ENCODE peak calls at places on chromosomes 16 and 17, in six cellular contexts. One of them, this sample, is unnamed.

GRCh38 chr16:11259288-11259621 is 3.3 kb upstream of the SOCS1 start:
- DNase-seq in nephron progenitor cell: no peak
- DNase-seq in stomach: no peak
- DNase-seq in heart left ventricle: no peak
- DNase-seq in A549: no peak
- DNase-seq in endothelial cell of umbilical vein: no peak
- DNase-seq in this sample: no peak

GRCh38 chr16:23448392-23448791 is 4.6 kb downstream of the COG7 start:
- DNase-seq in nephron progenitor cell: no peak
- DNase-seq in stomach: no peak
- DNase-seq in heart left ventricle: no peak
- DNase-seq in A549: no peak
- DNase-seq in endothelial cell of umbilical vein: no peak
- DNase-seq in this sample: no peak

GRCh38 chr17:76262732-76263344 is 2.3 kb upstream of the UBALD2 start:
- DNase-seq in nephron progenitor cell: no peak
- DNase-seq in stomach: peak
- DNase-seq in heart left ventricle: no peak
- DNase-seq in A549: no peak
- DNase-seq in endothelial cell of umbilical vein: peak
- DNase-seq in this sample: no peak

GRCh38 chr17:16912021-16912962 is 59.6 kb downstream of the TNFRSF13B start:
- DNase-seq in nephron progenitor cell: no peak
- DNase-seq in stomach: peak
- DNase-seq in heart left ventricle: no peak
- DNase-seq in A549: no peak
- DNase-seq in endothelial cell of umbilical vein: no peak
- DNase-seq in this sample: peak

GRCh38 chr16:53913920-53914319 is 210.0 kb downstream of the FTO start:
- DNase-seq in nephron progenitor cell: no peak
- DNase-seq in stomach: no peak
- DNase-seq in heart left ventricle: no peak
- DNase-seq in A549: no peak
- DNase-seq in endothelial cell of umbilical vein: no peak
- DNase-seq in this sample: no peak

GRCh38 chr17:8151641-8152111 is 528 bp downstream of the PER1 start:
- DNase-seq in nephron progenitor cell: peak
- DNase-seq in stomach: peak
- DNase-seq in heart left ventricle: peak
- DNase-seq in A549: no peak
- DNase-seq in endothelial cell of umbilical vein: peak
- DNase-seq in this sample: no peak

GRCh38 chr17:32498362-32498761 is 11.6 kb downstream of the CDK5R1 start:
- DNase-seq in nephron progenitor cell: peak
- DNase-seq in stomach: no peak
- DNase-seq in heart left ventricle: no peak
- DNase-seq in A549: no peak
- DNase-seq in endothelial cell of umbilical vein: no peak
- DNase-seq in this sample: no peak

GRCh38 chr16:81729451-81729850 is 49.6 kb upstream of the PLCG2 start:
- DNase-seq in nephron progenitor cell: peak
- DNase-seq in stomach: no peak
- DNase-seq in heart left ventricle: no peak
- DNase-seq in A549: no peak
- DNase-seq in endothelial cell of umbilical vein: no peak
- DNase-seq in this sample: no peak

GRCh38 chr17:32486701-32487459 is at the start of gene CDK5R1:
- DNase-seq in nephron progenitor cell: peak
- DNase-seq in stomach: peak
- DNase-seq in heart left ventricle: peak
- DNase-seq in A549: peak
- DNase-seq in endothelial cell of umbilical vein: peak
- DNase-seq in this sample: peak

GRCh38 chr16:56851671-56852400 is 13.2 kb upstream of the SLC12A3 start:
- DNase-seq in nephron progenitor cell: no peak
- DNase-seq in stomach: no peak
- DNase-seq in heart left ventricle: peak
- DNase-seq in A549: no peak
- DNase-seq in endothelial cell of umbilical vein: peak
- DNase-seq in this sample: no peak

GRCh38 chr16:51497541-51498211 is 346.6 kb upstream of the SALL1 start:
- DNase-seq in nephron progenitor cell: no peak
- DNase-seq in stomach: no peak
- DNase-seq in heart left ventricle: no peak
- DNase-seq in A549: no peak
- DNase-seq in endothelial cell of umbilical vein: no peak
- DNase-seq in this sample: no peak

GRCh38 chr17:2068589-2069051 is 13.7 kb downstream of the HIC1 start:
- DNase-seq in nephron progenitor cell: no peak
- DNase-seq in stomach: no peak
- DNase-seq in heart left ventricle: no peak
- DNase-seq in A549: no peak
- DNase-seq in endothelial cell of umbilical vein: peak
- DNase-seq in this sample: no peak

GRCh38 chr16:85777583-85778310 is 21.6 kb downstream of the EMC8 start:
- DNase-seq in nephron progenitor cell: no peak
- DNase-seq in stomach: no peak
- DNase-seq in heart left ventricle: no peak
- DNase-seq in A549: no peak
- DNase-seq in endothelial cell of umbilical vein: no peak
- DNase-seq in this sample: no peak

GRCh38 chr17:16106161-16106891 is 106.7 kb downstream of the TTC19 start:
- DNase-seq in nephron progenitor cell: no peak
- DNase-seq in stomach: no peak
- DNase-seq in heart left ventricle: no peak
- DNase-seq in A549: no peak
- DNase-seq in endothelial cell of umbilical vein: peak
- DNase-seq in this sample: no peak

GRCh38 chr16:21301895-21302291 is 23.8 kb upstream of the CRYM start:
- DNase-seq in nephron progenitor cell: no peak
- DNase-seq in stomach: no peak
- DNase-seq in heart left ventricle: no peak
- DNase-seq in A549: no peak
- DNase-seq in endothelial cell of umbilical vein: no peak
- DNase-seq in this sample: no peak

GRCh38 chr16:66378739-66379570 is 12.5 kb downstream of the CDH5 start:
- DNase-seq in nephron progenitor cell: no peak
- DNase-seq in stomach: no peak
- DNase-seq in heart left ventricle: no peak
- DNase-seq in A549: no peak
- DNase-seq in endothelial cell of umbilical vein: no peak
- DNase-seq in this sample: no peak

GRCh38 chr17:63686138-63686685 is 13.7 kb downstream of the LIMD2 start:
- DNase-seq in nephron progenitor cell: no peak
- DNase-seq in stomach: no peak
- DNase-seq in heart left ventricle: no peak
- DNase-seq in A549: no peak
- DNase-seq in endothelial cell of umbilical vein: no peak
- DNase-seq in this sample: no peak

DNA sequence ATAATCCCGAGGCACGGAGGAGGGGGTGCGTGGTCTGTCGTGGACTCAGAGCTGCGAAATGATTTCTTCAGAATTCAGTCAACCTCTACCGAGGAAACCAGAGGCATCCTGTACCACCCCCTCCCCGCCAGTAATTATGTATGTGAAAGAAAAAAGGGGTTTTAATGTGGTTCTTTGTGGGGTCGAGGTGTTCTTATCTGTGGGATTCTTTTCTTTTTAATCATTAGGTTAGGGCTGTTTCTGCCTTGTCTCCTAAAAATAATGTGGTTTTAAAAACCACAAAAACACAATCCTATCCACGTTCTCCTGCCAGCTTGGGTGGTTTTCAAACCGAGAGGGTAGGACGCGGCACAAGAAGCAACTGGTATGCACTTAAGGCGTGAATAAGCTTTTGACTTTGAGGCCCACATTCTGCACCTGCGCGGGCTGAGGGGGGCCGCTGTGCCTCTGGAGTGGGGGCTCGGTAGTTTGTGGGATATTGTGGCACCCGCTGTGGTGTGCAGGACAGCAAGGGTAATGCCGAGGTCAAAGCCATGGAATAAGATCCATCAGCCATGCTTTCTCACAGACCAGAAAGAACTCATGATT is 1.0 kb downstream of the SLC47A1 start:
- DNase-seq in nephron progenitor cell: no peak
- DNase-seq in stomach: no peak
- DNase-seq in heart left ventricle: no peak
- DNase-seq in A549: no peak
- DNase-seq in endothelial cell of umbilical vein: no peak
- DNase-seq in this sample: no peak
- TF ChIP-seq CTCF in nephron progenitor cell: no peak
- TF ChIP-seq CTCF in stomach: no peak
- TF ChIP-seq CTCF in heart left ventricle: no peak
- TF ChIP-seq CTCF in A549: no peak
- TF ChIP-seq CTCF in endothelial cell of umbilical vein: no peak
- TF ChIP-seq CTCF in this sample: no peak

DNA sequence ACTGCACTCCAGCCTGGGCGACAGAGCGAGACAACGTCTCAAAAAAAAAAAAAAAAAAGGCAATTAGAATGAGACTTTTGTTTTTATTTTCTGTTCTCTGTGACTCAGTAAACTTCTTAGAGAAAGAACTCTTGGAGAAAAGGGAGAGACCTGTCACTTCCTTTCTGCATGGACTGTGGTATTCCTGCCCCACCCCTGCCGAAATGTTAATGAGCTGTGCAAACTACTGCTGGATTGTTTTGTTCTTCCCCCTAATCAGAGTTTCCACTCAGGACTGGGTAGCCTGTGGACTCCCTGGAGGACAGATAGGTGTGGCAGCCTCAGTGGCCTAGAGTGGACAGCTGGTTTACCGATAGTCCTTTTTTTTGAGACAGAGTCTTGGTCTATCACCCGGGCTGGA is 7.2 kb downstream of the FAM234A start:
- DNase-seq in nephron progenitor cell: no peak
- DNase-seq in stomach: no peak
- DNase-seq in heart left ventricle: no peak
- DNase-seq in A549: no peak
- DNase-seq in endothelial cell of umbilical vein: no peak
- DNase-seq in this sample: no peak
- TF ChIP-seq CTCF in nephron progenitor cell: no peak
- TF ChIP-seq CTCF in stomach: no peak
- TF ChIP-seq CTCF in heart left ventricle: no peak
- TF ChIP-seq CTCF in A549: no peak
- TF ChIP-seq CTCF in endothelial cell of umbilical vein: no peak
- TF ChIP-seq CTCF in this sample: no peak

GRCh38 chr17:6651483-6652452 is at the start of the genes C17orf100 and MED31:
- DNase-seq in nephron progenitor cell: peak
- DNase-seq in stomach: peak
- DNase-seq in heart left ventricle: peak
- DNase-seq in A549: peak
- DNase-seq in endothelial cell of umbilical vein: peak
- DNase-seq in this sample: peak

GRCh38 chr17:6642592-6642991 is 1.7 kb downstream of the TXNDC17 start:
- DNase-seq in nephron progenitor cell: no peak
- DNase-seq in stomach: no peak
- DNase-seq in heart left ventricle: no peak
- DNase-seq in A549: no peak
- DNase-seq in endothelial cell of umbilical vein: no peak
- DNase-seq in this sample: no peak

GRCh38 chr17:6643460-6644125 is 2.7 kb downstream of the TXNDC17 start:
- DNase-seq in nephron progenitor cell: no peak
- DNase-seq in stomach: no peak
- DNase-seq in heart left ventricle: no peak
- DNase-seq in A549: no peak
- DNase-seq in endothelial cell of umbilical vein: no peak
- DNase-seq in this sample: no peak

GRCh38 chr17:6648181-6648580 is 3.2 kb downstream of the MED31 start:
- DNase-seq in nephron progenitor cell: no peak
- DNase-seq in stomach: no peak
- DNase-seq in heart left ventricle: no peak
- DNase-seq in A549: peak
- DNase-seq in endothelial cell of umbilical vein: peak
- DNase-seq in this sample: no peak
- TF ChIP-seq CTCF in nephron progenitor cell: no peak
- TF ChIP-seq CTCF in stomach: no peak
- TF ChIP-seq CTCF in heart left ventricle: no peak
- TF ChIP-seq CTCF in A549: peak
- TF ChIP-seq CTCF in endothelial cell of umbilical vein: peak
- TF ChIP-seq CTCF in this sample: no peak

GRCh38 chr17:82030470-82031302 is 792 bp upstream of the RAC3 start:
- DNase-seq in nephron progenitor cell: peak
- DNase-seq in stomach: peak
- DNase-seq in heart left ventricle: peak
- DNase-seq in A549: peak
- DNase-seq in endothelial cell of umbilical vein: peak
- DNase-seq in this sample: peak
- TF ChIP-seq CTCF in nephron progenitor cell: peak
- TF ChIP-seq CTCF in stomach: peak
- TF ChIP-seq CTCF in heart left ventricle: peak
- TF ChIP-seq CTCF in A549: peak
- TF ChIP-seq CTCF in endothelial cell of umbilical vein: peak
- TF ChIP-seq CTCF in this sample: peak

DNA sequence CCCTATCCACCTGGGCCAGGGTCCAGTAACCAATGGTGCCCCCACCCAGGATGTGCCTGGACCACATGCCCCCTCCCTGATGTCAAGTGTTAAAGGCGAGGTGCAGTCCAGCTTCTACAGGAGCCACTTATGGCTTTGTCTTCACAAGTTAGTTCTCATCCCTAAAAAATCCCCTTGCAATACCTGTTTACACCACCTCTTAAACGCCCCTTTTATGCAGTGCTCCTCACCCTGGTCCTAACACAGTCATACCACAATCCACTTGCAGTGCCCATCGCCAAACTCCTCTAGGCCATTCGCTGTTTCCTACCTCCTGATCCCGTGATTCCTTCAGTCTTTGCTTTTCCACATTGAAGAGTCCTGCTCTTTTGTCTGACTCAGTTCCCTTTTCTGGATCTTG is 7.1 kb downstream of the GLYR1 start:
- DNase-seq in nephron progenitor cell: no peak
- DNase-seq in stomach: no peak
- DNase-seq in heart left ventricle: no peak
- DNase-seq in A549: peak
- DNase-seq in endothelial cell of umbilical vein: peak
- DNase-seq in this sample: no peak
- TF ChIP-seq CTCF in nephron progenitor cell: no peak
- TF ChIP-seq CTCF in stomach: no peak
- TF ChIP-seq CTCF in heart left ventricle: no peak
- TF ChIP-seq CTCF in A549: no peak
- TF ChIP-seq CTCF in endothelial cell of umbilical vein: no peak
- TF ChIP-seq CTCF in this sample: no peak

GRCh38 chr17:28777178-28777577 is 33.4 kb downstream of the TRAF4 start:
- DNase-seq in nephron progenitor cell: no peak
- DNase-seq in stomach: no peak
- DNase-seq in heart left ventricle: no peak
- DNase-seq in A549: no peak
- DNase-seq in endothelial cell of umbilical vein: no peak
- DNase-seq in this sample: no peak
- TF ChIP-seq CTCF in nephron progenitor cell: no peak
- TF ChIP-seq CTCF in stomach: no peak
- TF ChIP-seq CTCF in heart left ventricle: no peak
- TF ChIP-seq CTCF in A549: no peak
- TF ChIP-seq CTCF in endothelial cell of umbilical vein: no peak
- TF ChIP-seq CTCF in this sample: no peak

GRCh38 chr17:36601303-36602029 is at the start of gene MRM1:
- DNase-seq in nephron progenitor cell: peak
- DNase-seq in stomach: peak
- DNase-seq in heart left ventricle: peak
- DNase-seq in A549: peak
- DNase-seq in endothelial cell of umbilical vein: peak
- DNase-seq in this sample: peak
- TF ChIP-seq CTCF in nephron progenitor cell: no peak
- TF ChIP-seq CTCF in stomach: no peak
- TF ChIP-seq CTCF in heart left ventricle: no peak
- TF ChIP-seq CTCF in A549: peak
- TF ChIP-seq CTCF in endothelial cell of umbilical vein: peak
- TF ChIP-seq CTCF in this sample: no peak